ENCODE peak calls at places on chromosomes 7 and 10, in seven cellular contexts. V is IMR-90, K is cardiac fibroblast, T is sigmoid colon, J is HFF-Myc, Q is neural progenitor cell, S is fibroblast of the aortic adventitia. U is an unnamed sample.

GRCh38 chr10:44951827-44952226 is 7.8 kb upstream of the RASSF4 start:
- DNase-seq in V (no peak), K (no peak), T (peak; percentile 59), J (no peak), Q (no peak), S (no peak), U (no peak)

GRCh38 chr7:7489546-7489945 is 46.1 kb downstream of the COL28A1 start:
- DNase-seq in V (no peak), K (no peak), T (no peak), J (no peak), Q (no peak), S (no peak), U (no peak)

GRCh38 chr10:71621783-71622526 is 97.6 kb downstream of the C10orf105 start:
- DNase-seq in V (peak; percentile 36), K (peak; percentile 26), T (no peak), J (no peak), Q (peak; percentile 53), S (peak; percentile 27), U (no peak)

GRCh38 chr10:79352035-79352595 is 4.8 kb downstream of the PPIF start:
- DNase-seq in V (no peak), K (no peak), T (no peak), J (no peak), Q (no peak), S (no peak), U (peak; percentile 74)

GRCh38 chr7:150399421-150399820 is 20.3 kb downstream of the ZNF775 start:
- DNase-seq in V (no peak), K (no peak), T (peak; percentile 8), J (no peak), Q (no peak), S (no peak), U (no peak)

GRCh38 chr10:111211756-111212155 is 134.9 kb downstream of the ADRA2A start:
- DNase-seq in V (peak; percentile 2), K (no peak), T (no peak), J (no peak), Q (no peak), S (no peak), U (no peak)

GRCh38 chr10:2839081-2839725 is 228.1 kb upstream of the PFKP start:
- DNase-seq in V (peak; percentile 6), K (no peak), T (no peak), J (no peak), Q (peak; percentile 72), S (peak; percentile 5), U (no peak)

GRCh38 chr7:94300176-94300835 is 94.4 kb upstream of the COL1A2 start:
- DNase-seq in V (no peak), K (no peak), T (no peak), J (no peak), Q (no peak), S (peak; percentile 17), U (no peak)

GRCh38 chr10:124646483-124647352 is 97.5 kb downstream of the FAM53B start:
- DNase-seq in V (peak; percentile 88), K (peak; percentile 92), T (peak; percentile 89), J (peak; percentile 17), Q (no peak), S (peak; percentile 93), U (peak; percentile 94)

GRCh38 chr7:128117691-128118090 is 86.5 kb upstream of the LRRC4 start:
- DNase-seq in V (no peak), K (no peak), T (peak; percentile 53), J (no peak), Q (no peak), S (no peak), U (no peak)

GRCh38 chr10:102300289-102300843 is 55.0 kb downstream of the GBF1 start:
- DNase-seq in V (peak; percentile 91), K (peak; percentile 67), T (no peak), J (no peak), Q (no peak), S (peak; percentile 71), U (no peak)

GRCh38 chr7:99557196-99557607 is 1.2 kb upstream of the ZNF655 start:
- DNase-seq in V (peak; percentile 13), K (no peak), T (no peak), J (no peak), Q (peak; percentile 16), S (no peak), U (no peak)

GRCh38 chr7:144824360-144824759 is 11.5 kb downstream of the TPK1 start:
- DNase-seq in V (peak; percentile 36), K (peak; percentile 70), T (no peak), J (peak; percentile 46), Q (no peak), S (peak; percentile 87), U (no peak)

GRCh38 chr7:127959770-127960169 is 71.5 kb downstream of the LRRC4 start:
- DNase-seq in V (no peak), K (no peak), T (no peak), J (no peak), Q (no peak), S (no peak), U (no peak)

GRCh38 chr7:32941181-32941995 is 15.9 kb upstream of the FKBP9 start:
- DNase-seq in V (no peak), K (no peak), T (no peak), J (no peak), Q (peak; percentile 24), S (no peak), U (no peak)

GRCh38 chr7:88224596-88225275 is 4.9 kb upstream of the SRI start:
- DNase-seq in V (peak; percentile 43), K (peak; percentile 36), T (no peak), J (no peak), Q (no peak), S (peak; percentile 75), U (no peak)

GRCh38 chr10:11403116-11403515 is 208.3 kb downstream of the USP6NL start:
- DNase-seq in V (no peak), K (no peak), T (no peak), J (no peak), Q (no peak), S (no peak), U (peak; percentile 62)

GRCh38 chr10:71512794-71513379 is 116.2 kb downstream of the CDH23 start:
- DNase-seq in V (no peak), K (no peak), T (no peak), J (no peak), Q (no peak), S (no peak), U (no peak)

GRCh38 chr10:107686095-107686494 is 521.6 kb upstream of the SORCS1 start:
- DNase-seq in V (no peak), K (no peak), T (no peak), J (no peak), Q (no peak), S (no peak), U (no peak)

GRCh38 chr7:73899731-73900142 is 38.8 kb downstream of the TMEM270 start:
- DNase-seq in V (peak; percentile 77), K (peak; percentile 57), T (peak; percentile 89), J (peak; percentile 91), Q (no peak), S (peak; percentile 97), U (peak; percentile 97)

GRCh38 chr7:9657257-9657656 is 1223.8 kb downstream of the NXPH1 start:
- DNase-seq in V (no peak), K (no peak), T (no peak), J (no peak), Q (no peak), S (no peak), U (no peak)

GRCh38 chr7:140201393-140201792 is 24.6 kb upstream of the KDM7A start:
- DNase-seq in V (no peak), K (no peak), T (no peak), J (no peak), Q (peak; percentile 30), S (no peak), U (no peak)

GRCh38 chr10:129966831-129967578 is 2.9 kb upstream of the EBF3 start:
- DNase-seq in V (no peak), K (no peak), T (peak; percentile 52), J (no peak), Q (peak; percentile 76), S (no peak), U (no peak)
- H3K4me3 ChIP-seq in V (no peak overlapping the region), K (no peak overlapping the region), T (no peak overlapping the region), J (no peak overlapping the region), Q (peak overlapping the region; percentile 26), S (no peak overlapping the region), U (no peak overlapping the region)

DNA sequence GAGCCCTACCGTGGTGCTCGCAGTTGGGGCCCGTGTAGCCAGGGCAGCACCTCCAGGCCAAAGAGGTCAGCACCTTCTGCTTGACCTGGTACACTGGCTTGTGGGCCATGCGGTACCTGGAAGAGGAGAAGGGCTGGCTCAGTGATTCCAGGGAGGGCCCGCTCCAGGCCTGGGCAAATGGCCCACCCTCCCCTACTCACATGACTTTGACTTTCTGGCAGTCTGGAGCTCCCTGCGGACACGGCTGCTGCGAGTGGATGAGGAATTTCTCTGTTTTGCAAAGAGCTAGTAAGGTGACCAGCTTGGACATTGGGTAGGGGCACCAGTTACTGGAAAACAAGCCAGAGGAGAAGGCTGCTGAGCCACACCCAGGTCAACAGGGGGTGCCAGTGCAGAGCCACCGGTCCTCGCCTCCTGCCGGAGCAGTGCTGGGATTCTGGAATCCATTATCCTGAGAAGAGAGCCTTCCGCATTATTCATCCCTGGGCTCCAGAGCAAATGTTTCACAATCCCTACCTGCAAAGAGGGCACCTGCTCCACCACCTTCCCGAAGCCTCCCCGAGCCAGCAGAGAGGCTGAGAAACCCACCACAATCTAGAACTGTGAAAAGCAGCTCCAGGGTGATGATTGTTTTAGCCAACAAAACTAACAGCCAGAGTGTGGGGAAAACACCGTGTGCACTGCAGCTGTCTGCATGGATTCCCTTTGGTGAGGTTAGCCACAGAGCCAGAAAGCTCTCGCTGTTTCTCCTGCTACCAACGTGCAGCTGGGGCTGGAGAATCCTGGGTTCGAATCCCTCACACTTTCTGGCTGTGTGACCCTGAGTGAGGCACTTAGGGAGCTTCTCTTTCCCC is 11.8 kb downstream of the MMRN2 start:
- DNase-seq in V (no peak), K (no peak), T (peak; percentile 65), J (no peak), Q (peak; percentile 79), S (peak; percentile 46), U (peak; percentile 90)
- TF ChIP-seq CTCF in V (no peak), K (peak; percentile 32), T (no peak), J (peak; percentile 54), Q (peak; percentile 68), S (peak; percentile 44), U (no peak)

DNA sequence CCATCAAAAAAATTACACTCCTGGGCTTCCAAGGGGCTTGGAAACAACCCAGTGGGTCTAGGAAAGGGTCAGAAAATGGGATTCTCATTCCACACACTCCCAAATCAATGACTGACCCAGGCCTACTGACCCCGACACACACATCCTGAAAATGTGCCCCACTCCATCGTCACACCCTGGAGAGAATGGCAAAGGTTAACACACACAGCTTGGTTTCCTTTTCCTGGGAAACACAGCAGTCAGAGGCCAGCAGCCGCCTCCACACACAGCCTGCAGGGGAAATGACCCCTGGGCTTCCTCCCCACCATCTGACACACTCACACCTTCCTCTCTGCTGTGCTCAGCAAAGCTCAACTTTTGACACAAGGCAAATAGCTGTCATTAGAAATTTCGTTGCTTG is 42.9 kb downstream of the SH3PXD2A start:
- DNase-seq in V (no peak), K (peak; percentile 24), T (no peak), J (no peak), Q (no peak), S (no peak), U (no peak)
- H3K4me3 ChIP-seq in V (no peak overlapping the region), K (no peak overlapping the region), T (no peak overlapping the region), J (no peak overlapping the region), Q (no peak overlapping the region), S (no peak overlapping the region), U (no peak overlapping the region)

DNA sequence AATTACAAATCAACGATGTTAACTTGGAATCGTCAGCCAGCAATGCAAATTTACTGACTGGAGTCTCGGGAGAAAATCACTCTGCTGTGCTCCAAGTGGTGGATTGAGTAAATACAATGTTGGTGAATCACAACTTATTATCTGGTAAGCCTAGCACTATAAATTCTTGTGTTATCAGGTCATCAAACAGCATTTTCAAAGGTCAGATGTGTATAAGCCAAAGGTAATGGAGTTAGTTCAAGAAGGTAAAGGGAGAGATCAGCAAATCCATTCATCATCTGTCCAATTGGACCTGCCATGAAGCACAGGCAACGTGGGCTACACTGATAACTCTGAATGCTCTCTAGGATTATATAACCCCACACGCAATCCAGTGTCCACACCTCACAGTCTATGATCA is 13.9 kb downstream of the CUBN start:
- DNase-seq in V (peak; percentile 51), K (peak; percentile 12), T (no peak), J (no peak), Q (no peak), S (peak; percentile 36), U (no peak)
- TF ChIP-seq CTCF in V (peak; percentile 19), K (no peak), T (no peak), J (no peak), Q (no peak), S (peak; percentile 21), U (no peak)

U was measured in lower leg skin.